ENCODE peak calls at places on chromosomes 3 and 15, in ten cellular contexts. W is gastrocnemius medialis, F is IMR-90, T is adrenal gland, L is uterus, K is body of pancreas, X is heart left ventricle, B is transverse colon, U is lower leg skin, Y is suprapubic skin. H is an unnamed sample.

GRCh38 chr15:59539799-59540198 is 71.8 kb upstream of the GCNT3 start:
- DNase-seq in F (no peak), X (no peak), K (no peak), Y (no peak), U (peak), B (no peak), T (no peak), L (no peak), W (no peak), H (no peak)

GRCh38 chr3:71069797-71070196 is 513.7 kb downstream of the FOXP1 start:
- DNase-seq in W (peak), F (no peak), X (peak), Y (peak), L (peak), K (no peak), T (peak), U (peak), B (peak), H (peak)

GRCh38 chr15:62125763-62126162 is 39.3 kb downstream of the C2CD4B start:
- DNase-seq in B (peak), Y (no peak), U (no peak), W (no peak), T (peak), K (peak), X (peak), L (no peak), F (peak), H (no peak)

GRCh38 chr15:58066042-58066867 is 744 bp upstream of the ALDH1A2 start:
- DNase-seq in X (peak), U (peak), B (peak), L (peak), Y (peak), T (peak), K (peak), F (peak), W (peak), H (peak)

GRCh38 chr3:99669879-99670555 is 31.6 kb downstream of the COL8A1 start:
- DNase-seq in T (no peak), Y (no peak), U (no peak), L (no peak), W (no peak), F (peak), X (no peak), B (no peak), K (no peak), H (no peak)

GRCh38 chr3:42753757-42754156 is 19.3 kb downstream of the CCDC13 start:
- DNase-seq in U (peak), B (no peak), L (peak), X (no peak), F (no peak), Y (no peak), W (no peak), T (no peak), K (no peak), H (no peak)

GRCh38 chr3:36923523-36923943 is 21.3 kb downstream of the TRANK1 start:
- DNase-seq in L (no peak), T (no peak), X (no peak), U (peak), B (no peak), K (no peak), F (no peak), Y (no peak), W (no peak), H (no peak)

GRCh38 chr3:182969277-182969676 is 11.1 kb downstream of the DCUN1D1 start:
- DNase-seq in B (no peak), Y (no peak), F (peak), X (no peak), W (no peak), T (no peak), U (no peak), L (no peak), K (no peak), H (peak)

GRCh38 chr3:47533481-47533880 is 20.0 kb upstream of the ELP6 start:
- DNase-seq in W (no peak), F (no peak), U (no peak), L (no peak), Y (no peak), X (no peak), K (no peak), B (no peak), T (no peak), H (no peak)

GRCh38 chr15:93449798-93450197 is 360.8 kb upstream of the RGMA start:
- DNase-seq in B (no peak), W (no peak), X (no peak), L (no peak), T (no peak), Y (no peak), K (no peak), F (no peak), U (no peak), H (no peak)
- TF ChIP-seq POLR2A in B (no peak), W (no peak), X (no peak), L (no peak), T (no peak), Y (no peak), K (no peak), F (no peak), U (no peak), H (no peak)

GRCh38 chr3:45994661-45995369 is 809 bp downstream of the FYCO1 start:
- DNase-seq in Y (no peak), U (no peak), B (peak), W (no peak), F (no peak), T (peak), X (no peak), L (peak), K (peak), H (no peak)

GRCh38 chr3:45992820-45993219 is 2.8 kb downstream of the FYCO1 start:
- DNase-seq in X (no peak), U (no peak), T (no peak), K (no peak), L (no peak), W (no peak), Y (no peak), F (peak), B (no peak), H (no peak)

GRCh38 chr3:45993421-45994027 is 2.1 kb downstream of the FYCO1 start:
- DNase-seq in U (no peak), F (no peak), Y (no peak), T (no peak), W (no peak), L (no peak), X (no peak), B (no peak), K (no peak), H (no peak)

GRCh38 chr3:45997942-45998341 is 2.3 kb upstream of the FYCO1 start:
- DNase-seq in B (no peak), Y (no peak), X (no peak), T (no peak), K (no peak), U (no peak), W (no peak), L (no peak), F (no peak), H (no peak)

DNA sequence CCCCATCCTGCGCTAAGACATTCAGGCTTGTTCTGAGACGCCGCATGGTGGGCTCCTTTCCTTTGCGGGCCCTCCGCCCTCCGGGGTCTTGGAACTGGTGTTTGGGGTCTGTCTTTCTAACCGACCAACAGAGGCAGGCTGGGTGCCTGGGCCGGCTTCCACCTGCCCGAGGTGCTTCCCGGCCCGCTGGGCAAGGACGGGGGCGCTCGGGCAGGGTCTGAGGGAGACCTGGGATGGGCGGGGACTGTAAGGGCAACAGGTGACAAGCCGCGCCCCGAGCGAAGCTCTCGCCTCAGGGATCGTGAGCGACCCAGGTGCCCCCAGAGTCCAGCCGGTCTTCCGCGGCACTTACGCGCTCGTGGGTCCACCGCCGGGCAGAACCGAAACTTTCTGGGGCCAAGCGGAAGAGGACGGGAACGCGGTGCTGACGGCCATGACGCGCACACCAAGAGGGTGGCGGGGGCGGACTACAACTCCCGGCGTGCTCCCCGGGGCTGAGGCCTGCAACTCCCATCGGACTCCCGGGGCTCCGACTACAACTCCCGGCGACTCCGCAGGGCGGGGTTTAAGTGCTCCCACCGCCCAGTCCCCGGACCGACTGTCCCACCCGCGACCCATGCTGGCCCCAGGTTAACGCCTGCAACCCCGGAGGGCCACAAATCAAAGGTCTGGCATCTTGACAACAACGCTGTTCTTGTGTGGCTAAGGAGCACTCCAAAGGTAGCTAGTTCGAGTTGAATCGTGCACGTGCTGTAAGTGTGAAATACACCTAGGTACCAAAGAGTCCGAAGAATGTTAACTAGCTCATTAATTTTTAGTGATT is at the start of gene FYCO1:
- DNase-seq in K (peak), U (peak), Y (peak), W (peak), L (peak), X (peak), T (peak), B (peak), F (peak), H (peak)
- TF ChIP-seq POLR2A in K (peak), U (no peak), Y (peak), W (peak), L (peak), X (peak), T (peak), B (peak), F (peak), H (no peak)

DNA sequence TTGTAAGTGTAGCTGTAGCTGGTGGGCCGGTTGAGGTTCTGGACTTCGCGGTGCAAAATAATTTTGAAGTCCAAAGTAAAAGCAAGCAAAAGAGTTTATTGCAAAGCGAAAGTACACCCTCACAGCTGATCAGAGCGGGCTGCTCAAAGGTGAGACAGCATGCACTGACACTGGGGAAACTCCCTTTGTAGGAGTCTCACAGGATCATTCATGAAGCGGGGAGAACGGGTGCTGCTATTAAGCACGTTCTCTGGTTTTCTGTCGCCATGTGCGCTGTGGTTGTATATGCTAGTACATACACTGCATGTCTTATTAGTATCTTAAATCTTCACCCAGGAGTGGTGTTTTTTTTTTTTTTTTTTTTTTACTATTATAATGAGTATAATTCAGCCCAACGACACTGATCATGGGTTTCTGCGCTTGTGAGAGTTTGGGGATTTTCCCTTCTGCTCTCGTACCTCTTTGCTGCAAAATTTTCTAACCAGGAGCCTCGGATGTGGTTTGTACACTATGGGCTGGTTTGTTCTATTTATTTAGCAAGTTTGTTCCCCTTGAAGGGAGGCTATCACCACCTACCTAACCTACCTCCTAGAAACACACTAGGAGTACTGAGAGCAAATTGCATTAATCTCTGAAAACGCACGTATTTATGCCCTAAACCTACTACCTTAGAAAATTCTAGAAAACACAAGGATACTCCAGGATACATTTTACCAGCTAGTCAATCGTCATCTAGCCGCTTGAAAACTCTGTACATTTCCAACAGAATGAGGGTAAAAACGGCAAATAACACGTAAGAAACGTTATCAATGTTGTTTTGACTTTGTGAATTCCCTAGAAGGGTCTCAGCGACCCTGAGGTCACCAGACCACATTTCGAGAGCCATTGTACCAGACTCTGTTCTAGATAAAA is 1.3 kb upstream of the AP4E1 start:
- DNase-seq in W (no peak), Y (no peak), L (no peak), F (peak), U (no peak), T (no peak), K (no peak), X (no peak), B (peak), H (no peak)
- TF ChIP-seq POLR2A in W (no peak), Y (no peak), L (no peak), F (no peak), U (no peak), T (no peak), K (no peak), X (no peak), B (peak), H (no peak)

GRCh38 chr15:101520395-101520794 is 30.9 kb upstream of the PCSK6 start:
- DNase-seq in F (no peak), B (no peak), U (peak), X (no peak), L (no peak), K (no peak), W (no peak), T (no peak), Y (no peak), H (no peak)
- TF ChIP-seq POLR2A in F (no peak), B (no peak), U (no peak), X (no peak), L (no peak), K (no peak), W (no peak), T (no peak), Y (no peak), H (no peak)

GRCh38 chr3:17412950-17413530 is 329.4 kb downstream of the TBC1D5 start:
- DNase-seq in K (peak), X (no peak), B (no peak), U (no peak), F (peak), L (no peak), Y (no peak), W (no peak), T (no peak), H (no peak)

GRCh38 chr3:17404548-17404947 is 337.9 kb downstream of the TBC1D5 start:
- DNase-seq in T (no peak), F (no peak), Y (no peak), L (no peak), U (no peak), W (no peak), X (no peak), K (no peak), B (no peak), H (no peak)

GRCh38 chr3:17411157-17411877 is 331.1 kb downstream of the TBC1D5 start:
- DNase-seq in X (no peak), B (no peak), W (no peak), F (no peak), T (no peak), U (no peak), L (no peak), Y (no peak), K (no peak), H (no peak)

GRCh38 chr3:17401912-17402311 is 340.5 kb downstream of the TBC1D5 start:
- DNase-seq in T (no peak), F (no peak), L (no peak), Y (no peak), B (no peak), X (no peak), U (no peak), K (no peak), W (no peak), H (no peak)

DNA sequence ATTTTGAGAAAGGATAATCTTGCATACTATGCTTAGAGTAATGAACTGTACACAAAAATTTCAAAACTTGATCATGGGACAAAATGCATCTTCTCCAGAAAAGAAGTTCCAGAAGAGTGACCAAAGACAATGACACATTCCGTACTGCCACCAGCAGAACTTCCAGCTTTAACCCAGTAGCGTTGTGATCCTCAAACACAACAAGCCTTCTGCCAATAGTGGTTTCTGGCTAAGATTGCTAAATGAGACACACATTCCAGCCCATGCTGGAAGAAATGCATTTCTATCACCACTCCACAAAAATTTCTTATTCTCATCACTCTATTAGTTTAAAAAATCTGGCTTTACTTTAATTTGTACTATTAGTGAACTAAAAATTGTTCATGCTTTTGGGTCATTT is 334.9 kb downstream of the TBC1D5 start:
- DNase-seq in L (no peak), U (no peak), X (no peak), W (no peak), Y (no peak), K (no peak), T (no peak), F (no peak), B (no peak), H (no peak)
- TF ChIP-seq POLR2A in L (no peak), U (no peak), X (no peak), W (no peak), Y (no peak), K (no peak), T (no peak), F (no peak), B (no peak), H (no peak)

GRCh38 chr3:49027634-49028033 is 1.6 kb downstream of the IMPDH2 start:
- DNase-seq in F (no peak), Y (no peak), X (no peak), U (no peak), K (no peak), W (no peak), L (no peak), T (no peak), B (no peak), H (no peak)

GRCh38 chr3:49028673-49029562 is at the start of gene IMPDH2:
- DNase-seq in T (peak), Y (peak), U (peak), K (peak), X (peak), W (peak), L (peak), F (peak), B (peak), H (peak)

GRCh38 chr3:49026536-49026935 is 2.7 kb downstream of the IMPDH2 start:
- DNase-seq in B (no peak), Y (no peak), F (no peak), K (no peak), L (no peak), X (no peak), W (no peak), U (no peak), T (no peak), H (no peak)

GRCh38 chr3:49029563-49029884 is 326 bp upstream of the IMPDH2 start:
- DNase-seq in K (no peak), Y (no peak), T (no peak), L (no peak), U (no peak), W (no peak), F (no peak), B (no peak), X (no peak), H (no peak)

DNA sequence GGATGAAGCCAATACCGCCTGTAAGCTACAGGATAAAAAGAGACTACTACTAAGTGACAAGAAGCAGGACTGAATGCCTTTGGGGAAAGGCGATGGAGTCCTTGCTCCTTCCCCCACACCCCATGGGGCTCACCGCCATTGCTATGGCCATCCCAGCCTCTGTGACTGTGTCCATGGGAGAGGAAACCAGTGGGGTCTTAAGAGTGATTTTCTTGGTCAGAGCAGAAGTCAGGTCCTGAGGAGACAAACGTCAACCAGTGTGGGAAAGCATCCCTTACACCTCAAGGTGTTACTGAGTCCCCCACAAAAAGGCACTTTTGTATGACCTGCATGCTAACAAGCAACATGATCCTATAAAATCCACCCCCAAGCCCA is 913 bp downstream of the IMPDH2 start:
- DNase-seq in K (no peak), L (no peak), W (no peak), X (no peak), T (no peak), B (no peak), U (no peak), Y (no peak), F (no peak), H (no peak)
- TF ChIP-seq POLR2A in K (no peak), L (no peak), W (no peak), X (no peak), T (no peak), B (no peak), U (no peak), Y (no peak), F (no peak), H (no peak)

GRCh38 chr15:55576911-55577310 is 11.2 kb downstream of the PYGO1 start:
- DNase-seq in U (no peak), L (no peak), W (no peak), T (no peak), F (no peak), B (no peak), K (no peak), X (no peak), Y (no peak), H (no peak)

GRCh38 chr15:55574096-55574495 is 14.0 kb downstream of the PYGO1 start:
- DNase-seq in Y (no peak), L (no peak), K (no peak), X (no peak), F (no peak), W (no peak), T (no peak), B (no peak), U (no peak), H (no peak)

GRCh38 chr15:55573224-55573623 is 14.9 kb downstream of the PYGO1 start:
- DNase-seq in X (no peak), W (no peak), U (no peak), T (no peak), K (no peak), L (no peak), Y (no peak), B (no peak), F (no peak), H (no peak)
- TF ChIP-seq POLR2A in X (no peak), W (no peak), U (no peak), T (no peak), K (no peak), L (no peak), Y (no peak), B (no peak), F (no peak), H (no peak)

GRCh38 chr15:41283653-41284424 is 48.6 kb downstream of the OIP5 start:
- DNase-seq in U (peak), X (peak), B (peak), T (peak), K (peak), W (peak), Y (peak), L (peak), F (peak), H (peak)
- TF ChIP-seq POLR2A in U (no peak), X (peak), B (peak), T (peak), K (peak), W (peak), Y (peak), L (peak), F (peak), H (peak)